ENCODE peak calls at places on chromosomes 3 and 15, in ten cellular contexts. D is A549, G is ovary, S is HCT116, P is stomach, Y is Peyer's patch, I is HepG2, E is IMR-90, C is esophagus squamous epithelium, K is transverse colon. T is an unnamed sample.

GRCh38 chr3:112654979-112655378 is 14.0 kb upstream of the CCDC80 start:
- DNase-seq in Y (no peak), K (no peak), I (no peak), E (no peak), C (no peak), S (no peak), G (no peak), D (peak; percentile 64), P (no peak), T (no peak)

GRCh38 chr3:43031490-43032216 is 52.5 kb downstream of the GASK1A start:
- DNase-seq in E (no peak), G (no peak), D (no peak), P (no peak), I (no peak), K (no peak), C (no peak), S (no peak), Y (no peak), T (no peak)

GRCh38 chr3:172148702-172149565 is 109.6 kb downstream of the FNDC3B start:
- DNase-seq in I (no peak), E (no peak), Y (no peak), C (no peak), K (no peak), D (no peak), S (no peak), P (no peak), G (no peak), T (no peak)

GRCh38 chr3:186318135-186318534 is 43.9 kb downstream of the DGKG start:
- DNase-seq in G (no peak), D (no peak), E (peak; percentile 35), C (no peak), S (no peak), I (peak; percentile 6), Y (no peak), K (no peak), P (no peak), T (no peak)

GRCh38 chr3:25472153-25472552 is 44.1 kb downstream of the RARB start:
- DNase-seq in G (no peak), K (no peak), E (no peak), I (no peak), S (no peak), C (no peak), P (no peak), D (no peak), Y (no peak), T (no peak)

GRCh38 chr15:87498545-87498944 is 758.0 kb downstream of the NTRK3 start:
- DNase-seq in Y (no peak), E (peak; percentile 0), P (no peak), I (no peak), S (no peak), G (no peak), C (no peak), D (no peak), K (no peak), T (no peak)

GRCh38 chr15:74584204-74584603 is 31.4 kb upstream of the CLK3 start:
- DNase-seq in G (no peak), K (no peak), I (no peak), S (no peak), D (no peak), Y (no peak), C (no peak), P (no peak), E (no peak), T (no peak)

GRCh38 chr3:149460123-149460522 is 14.4 kb upstream of the TM4SF4 start:
- DNase-seq in S (no peak), E (no peak), K (no peak), D (no peak), G (no peak), P (no peak), Y (no peak), C (no peak), I (no peak), T (peak; percentile 68)

GRCh38 chr3:112769624-112770023 is 77.0 kb downstream of the CD200R1L start:
- DNase-seq in Y (no peak), D (no peak), P (no peak), K (no peak), I (no peak), C (no peak), E (peak; percentile 77), S (no peak), G (no peak), T (no peak)

DNA sequence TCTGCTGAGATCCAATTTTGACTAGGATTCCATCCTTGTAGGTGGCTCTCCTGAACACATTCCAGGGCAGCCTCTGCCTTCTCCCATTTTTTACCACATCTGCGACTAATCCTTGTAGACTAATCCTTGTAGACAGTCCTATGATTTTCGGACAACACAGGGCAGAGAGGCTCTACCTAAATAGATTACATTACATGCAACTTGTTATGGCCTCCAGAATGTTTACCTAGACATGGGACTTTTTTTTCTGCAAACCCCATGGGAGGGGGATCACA is 239.3 kb upstream of the WNT5A start:
- DNase-seq in D (no peak), K (no peak), P (no peak), C (no peak), S (no peak), I (no peak), Y (no peak), G (no peak), E (no peak), T (no peak)
- H3K27ac ChIP-seq in D (no peak overlapping the region), K (no peak overlapping the region), P (no peak overlapping the region), C (no peak overlapping the region), S (no peak overlapping the region), I (no peak overlapping the region), Y (no peak overlapping the region), G (no peak overlapping the region), E (no peak overlapping the region), T (no peak overlapping the region)

GRCh38 chr3:196047391-196048030 is 34.4 kb downstream of the TFRC start:
- DNase-seq in K (no peak), D (no peak), Y (no peak), C (no peak), S (no peak), P (no peak), I (no peak), E (no peak), G (no peak), T (no peak)
- TF ChIP-seq POLR2A in K (peak; percentile 13), D (no peak), Y (no peak), C (no peak), S (no peak), P (no peak), I (no peak), E (no peak), G (no peak), T (no peak)

GRCh38 chr3:193865879-193866480 is 270.0 kb upstream of the HES1 start:
- DNase-seq in D (no peak), I (no peak), G (no peak), P (no peak), S (no peak), Y (no peak), C (no peak), E (no peak), K (no peak), T (no peak)
- H3K27ac ChIP-seq in D (peak overlapping the region; percentile 62), I (no peak overlapping the region), G (no peak overlapping the region), P (no peak overlapping the region), S (no peak overlapping the region), Y (no peak overlapping the region), C (no peak overlapping the region), E (no peak overlapping the region), K (no peak overlapping the region), T (no peak overlapping the region)

DNA sequence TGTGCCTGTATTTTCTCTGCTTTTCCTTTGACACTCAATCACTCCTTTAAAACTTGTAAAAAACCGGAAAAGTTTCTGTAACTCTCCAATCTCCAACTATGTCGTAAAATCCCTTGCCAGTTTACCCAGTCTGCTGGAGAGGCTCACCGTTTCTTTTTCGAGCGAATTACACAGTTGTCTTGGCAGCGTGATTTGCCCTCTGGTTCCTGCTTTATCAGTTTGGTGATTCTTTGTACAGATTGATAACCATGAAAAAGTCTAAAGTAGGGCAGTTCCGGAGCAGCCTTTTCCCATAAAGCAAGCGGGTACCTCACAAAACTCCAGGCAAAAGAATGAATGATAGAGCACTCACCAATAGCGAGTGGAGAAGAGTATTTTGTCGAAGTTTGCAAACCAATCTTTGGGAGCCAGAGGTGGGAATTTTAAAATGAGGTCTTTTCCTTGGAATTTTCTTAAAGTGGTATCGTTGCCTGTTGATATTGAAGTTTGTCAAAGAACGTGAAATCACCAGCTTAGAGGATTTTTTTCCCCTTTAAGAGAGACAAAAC is at the start of gene TTC23:
- DNase-seq in I (peak; percentile 65), Y (no peak), K (peak; percentile 21), C (no peak), E (peak; percentile 89), P (no peak), S (peak; percentile 85), G (no peak), D (peak; percentile 91), T (peak; percentile 53)
- TF ChIP-seq POLR2A in I (no peak), Y (no peak), K (no peak), C (no peak), E (no peak), P (no peak), S (no peak), G (peak; percentile 45), D (no peak), T (no peak)

GRCh38 chr15:101495334-101496197 is 6.1 kb upstream of the PCSK6 start:
- DNase-seq in K (no peak), P (no peak), E (no peak), Y (no peak), D (no peak), C (no peak), S (no peak), G (no peak), I (no peak), T (no peak)

GRCh38 chr15:101496198-101496986 is 6.9 kb upstream of the PCSK6 start:
- DNase-seq in E (no peak), D (no peak), I (no peak), P (no peak), S (no peak), G (no peak), K (peak; percentile 65), Y (no peak), C (no peak), T (no peak)

GRCh38 chr15:101498076-101498730 is 8.7 kb upstream of the PCSK6 start:
- DNase-seq in G (no peak), Y (no peak), K (no peak), I (no peak), E (no peak), C (no peak), S (no peak), P (no peak), D (no peak), T (no peak)

GRCh38 chr15:101497484-101498034 is 8.1 kb upstream of the PCSK6 start:
- DNase-seq in C (no peak), S (no peak), D (no peak), P (no peak), Y (peak; percentile 77), I (peak; percentile 77), G (no peak), K (peak; percentile 75), E (no peak), T (no peak)

GRCh38 chr15:101497017-101497416 is 7.5 kb upstream of the PCSK6 start:
- DNase-seq in C (no peak), D (no peak), E (no peak), I (no peak), K (no peak), P (no peak), G (no peak), S (no peak), Y (no peak), T (no peak)
- H3K27ac ChIP-seq in C (no peak overlapping the region), D (no peak overlapping the region), E (no peak overlapping the region), I (peak overlapping the region; percentile 27), K (peak overlapping the region; percentile 18), P (no peak overlapping the region), G (no peak overlapping the region), S (no peak overlapping the region), Y (no peak overlapping the region), T (no peak overlapping the region)

T was measured in body of pancreas.